ENCODE peak calls at places on chromosome 5, in four cellular contexts. C is HT1080, H is ACHN, U is SJSA1. E is an unnamed sample.
A peak's percentile ranks its signal among the peaks of the same experiment; 100 is the strongest.

GRCh38 chr5:157961828-157962390 is 103.0 kb upstream of the CLINT1 start:
- DNase-seq in C (no peak), U (no peak), H (no peak), E (no peak)

GRCh38 chr5:161988069-161988468 is 79.5 kb upstream of the GABRG2 start:
- DNase-seq in C (no peak), U (no peak), H (no peak), E (no peak)

GRCh38 chr5:151155777-151156731 is 1.5 kb downstream of the ANXA6 start:
- DNase-seq in C (peak; percentile 66), U (peak; percentile 68), H (no peak), E (peak; percentile 54)

GRCh38 chr5:180313677-180314076 is 21.8 kb upstream of the MAPK9 start:
- DNase-seq in U (no peak), H (no peak), C (no peak), E (no peak)

GRCh38 chr5:135309391-135310327 is 89.4 kb downstream of the MACROH2A1 start:
- DNase-seq in C (no peak), H (no peak), U (peak; percentile 39), E (no peak)

GRCh38 chr5:41413067-41413466 is 97.3 kb downstream of the PLCXD3 start:
- DNase-seq in H (no peak), C (no peak), U (no peak), E (no peak)

GRCh38 chr5:107483196-107483595 is 187.5 kb downstream of the EFNA5 start:
- DNase-seq in C (no peak), U (no peak), H (no peak), E (no peak)

GRCh38 chr5:145260670-145261069 is 574.5 kb downstream of the PRELID2 start:
- DNase-seq in C (no peak), H (no peak), U (no peak), E (no peak)

GRCh38 chr5:137141779-137142178 is 357.3 kb downstream of the SPOCK1 start:
- DNase-seq in U (no peak), C (no peak), H (no peak), E (no peak)

GRCh38 chr5:36357391-36357790 is 55.7 kb upstream of the RANBP3L start:
- DNase-seq in H (no peak), C (peak; percentile 90), U (no peak), E (no peak)

GRCh38 chr5:179781846-179782245 is 11.9 kb upstream of the LTC4S start:
- DNase-seq in U (no peak), H (no peak), C (no peak), E (no peak)

E was measured in H54.